ENCODE peak calls at places on chromosomes 7 and 10, in five cellular contexts. B, F, M, S and Q are unnamed samples.

GRCh38 chr7:149422914-149423285 is 38.0 kb downstream of the ZNF777 start:
- DNase-seq in B (no peak), F (no peak), M (no peak), S (no peak), Q (peak)

GRCh38 chr7:80581472-80581871 is 57.0 kb upstream of the CD36 start:
- DNase-seq in B (no peak), F (no peak), M (peak), S (peak), Q (no peak)

GRCh38 chr7:45969940-45970339 is 48.9 kb upstream of the IGFBP3 start:
- DNase-seq in B (no peak), F (no peak), M (no peak), S (no peak), Q (no peak)

GRCh38 chr10:60963441-60964256 is 19.7 kb upstream of the RHOBTB1 start:
- DNase-seq in B (no peak), F (peak), M (peak), S (peak), Q (no peak)

GRCh38 chr7:119197872-119198527 is 973.5 kb downstream of the ANKRD7 start:
- DNase-seq in B (no peak), F (peak), M (peak), S (peak), Q (no peak)

GRCh38 chr7:43248961-43249807 is 136.7 kb downstream of the HECW1 start:
- DNase-seq in B (peak), F (peak), M (peak), S (peak), Q (peak)

GRCh38 chr7:87507446-87507845 is 32.0 kb upstream of the ABCB4 start:
- DNase-seq in B (no peak), F (peak), M (no peak), S (no peak), Q (no peak)

GRCh38 chr7:40297741-40298311 is 163.0 kb downstream of the SUGCT start:
- DNase-seq in B (no peak), F (peak), M (peak), S (peak), Q (no peak)

GRCh38 chr10:5293691-5294550 is 70.8 kb upstream of the UCN3 start:
- DNase-seq in B (peak), F (peak), M (peak), S (no peak), Q (peak)

GRCh38 chr10:63843107-63843506 is 321.9 kb downstream of the REEP3 start:
- DNase-seq in B (no peak), F (no peak), M (no peak), S (no peak), Q (no peak)
- H2AFZ ChIP-seq in B (no peak), F (no peak), M (no peak), S (no peak), Q (no peak)

GRCh38 chr7:31937982-31938381 is 132.2 kb downstream of the PDE1C start:
- DNase-seq in B (no peak), F (no peak), M (no peak), S (no peak), Q (no peak)

GRCh38 chr7:31934551-31934950 is 135.7 kb downstream of the PDE1C start:
- DNase-seq in B (no peak), F (peak), M (peak), S (no peak), Q (no peak)

GRCh38 chr7:31933481-31933880 is 136.7 kb downstream of the PDE1C start:
- DNase-seq in B (no peak), F (no peak), M (peak), S (no peak), Q (no peak)

GRCh38 chr7:31935115-31935514 is 135.1 kb downstream of the PDE1C start:
- DNase-seq in B (no peak), F (peak), M (no peak), S (no peak), Q (no peak)

GRCh38 chr7:31935671-31936070 is 134.5 kb downstream of the PDE1C start:
- DNase-seq in B (no peak), F (no peak), M (no peak), S (no peak), Q (no peak)
- H2AFZ ChIP-seq in B (no peak), F (no peak), M (no peak), S (no peak), Q (no peak)

GRCh38 chr7:122092964-122093797 is 50.9 kb downstream of the AASS start:
- DNase-seq in B (peak), F (peak), M (peak), S (peak), Q (peak)
- H2AFZ ChIP-seq in B (no peak), F (no peak), M (peak), S (no peak), Q (peak)

GRCh38 chr7:7044806-7045205 is 137.5 kb upstream of the C1GALT1 start:
- DNase-seq in B (no peak), F (no peak), M (no peak), S (no peak), Q (no peak)

GRCh38 chr7:7051221-7051877 is 131.0 kb upstream of the C1GALT1 start:
- DNase-seq in B (no peak), F (no peak), M (peak), S (no peak), Q (peak)

DNA sequence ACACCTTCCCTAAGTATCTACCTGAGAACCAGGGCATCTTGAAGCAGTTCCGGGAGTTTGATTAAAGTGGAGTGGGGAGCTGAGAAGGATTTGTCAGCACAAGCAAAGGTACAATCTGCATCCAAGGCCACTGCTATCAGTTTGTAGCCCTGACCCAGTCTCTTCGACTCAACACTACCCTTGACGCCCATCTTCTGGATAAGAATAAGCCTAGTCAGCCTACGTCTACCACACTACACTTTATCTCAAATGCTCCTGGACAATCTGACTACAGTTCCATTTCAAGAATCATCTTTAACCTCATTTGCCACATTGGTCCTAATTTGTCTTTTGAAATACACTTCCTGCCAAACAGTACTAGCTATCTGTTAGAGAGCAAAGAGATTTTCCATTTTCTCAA is 134.1 kb upstream of the C1GALT1 start:
- DNase-seq in B (no peak), F (no peak), M (no peak), S (no peak), Q (no peak)
- H2AFZ ChIP-seq in B (peak), F (no peak), M (no peak), S (no peak), Q (no peak)